ENCODE peak calls at places on chromosomes 11 and 22, in four cellular contexts. One of them, this sample, is unnamed.
A peak's percentile ranks its signal among the peaks of the same experiment; 100 is the strongest.

GRCh38 chr11:78657968-78658839 is 83.5 kb upstream of the NARS2 start:
- DNase-seq in neural progenitor cell: no peak
- DNase-seq in AG09319: no peak
- DNase-seq in H9: no peak
- DNase-seq in this sample: no peak

GRCh38 chr11:68390315-68390714 is 70.2 kb upstream of the PPP6R3 start:
- DNase-seq in neural progenitor cell: no peak
- DNase-seq in AG09319: no peak
- DNase-seq in H9: no peak
- DNase-seq in this sample: no peak

GRCh38 chr22:17954860-17955587 is 69.3 kb downstream of the MICAL3 start:
- DNase-seq in neural progenitor cell: no peak
- DNase-seq in AG09319: no peak
- DNase-seq in H9: no peak
- DNase-seq in this sample: no peak

GRCh38 chr11:82883853-82884252 is 16.4 kb downstream of the PRCP start:
- DNase-seq in neural progenitor cell: no peak
- DNase-seq in AG09319: no peak
- DNase-seq in H9: no peak
- DNase-seq in this sample: no peak

GRCh38 chr22:50009765-50010675 is 2.5 kb downstream of the IL17REL start:
- DNase-seq in neural progenitor cell: no peak
- DNase-seq in AG09319: no peak
- DNase-seq in H9: peak; percentile 26
- DNase-seq in this sample: no peak

GRCh38 chr11:112593440-112593839 is 332.8 kb upstream of the PLET1 start:
- DNase-seq in neural progenitor cell: no peak
- DNase-seq in AG09319: no peak
- DNase-seq in H9: no peak
- DNase-seq in this sample: no peak

GRCh38 chr11:91921974-91922373 is 302.6 kb upstream of the FAT3 start:
- DNase-seq in neural progenitor cell: no peak
- DNase-seq in AG09319: no peak
- DNase-seq in H9: no peak
- DNase-seq in this sample: no peak

GRCh38 chr11:107719557-107720304 is 7.9 kb upstream of the SLN start:
- DNase-seq in neural progenitor cell: no peak
- DNase-seq in AG09319: no peak
- DNase-seq in H9: no peak
- DNase-seq in this sample: no peak

GRCh38 chr11:86062719-86063118 is 6.2 kb downstream of the PICALM start:
- DNase-seq in neural progenitor cell: no peak
- DNase-seq in AG09319: no peak
- DNase-seq in H9: no peak
- DNase-seq in this sample: no peak

GRCh38 chr11:86574493-86575207 is 97.8 kb downstream of the ME3 start:
- DNase-seq in neural progenitor cell: no peak
- DNase-seq in AG09319: no peak
- DNase-seq in H9: no peak
- DNase-seq in this sample: no peak

GRCh38 chr11:15651782-15652181 is 537.1 kb downstream of the INSC start:
- DNase-seq in neural progenitor cell: peak; percentile 28
- DNase-seq in AG09319: no peak
- DNase-seq in H9: no peak
- DNase-seq in this sample: no peak

GRCh38 chr11:45751430-45751829 is 53.5 kb upstream of the SLC35C1 start:
- DNase-seq in neural progenitor cell: peak; percentile 91
- DNase-seq in AG09319: no peak
- DNase-seq in H9: peak; percentile 55
- DNase-seq in this sample: no peak

GRCh38 chr11:109426442-109426841 is 4.5 kb downstream of the C11orf87 start:
- DNase-seq in neural progenitor cell: peak; percentile 23
- DNase-seq in AG09319: no peak
- DNase-seq in H9: no peak
- DNase-seq in this sample: no peak

GRCh38 chr22:49664371-49664881 is 163.2 kb downstream of the BRD1 start:
- DNase-seq in neural progenitor cell: peak; percentile 52
- DNase-seq in AG09319: no peak
- DNase-seq in H9: peak; percentile 21
- DNase-seq in this sample: no peak

GRCh38 chr11:75490221-75491181 is 35.2 kb downstream of the GDPD5 start:
- DNase-seq in neural progenitor cell: no peak
- DNase-seq in AG09319: no peak
- DNase-seq in H9: peak; percentile 73
- DNase-seq in this sample: no peak

GRCh38 chr11:12993626-12994025 is 15.5 kb upstream of the RASSF10 start:
- DNase-seq in neural progenitor cell: no peak
- DNase-seq in AG09319: no peak
- DNase-seq in H9: no peak
- DNase-seq in this sample: no peak

GRCh38 chr11:126317681-126318641 is 14.1 kb downstream of the DCPS start:
- DNase-seq in neural progenitor cell: no peak
- DNase-seq in AG09319: peak; percentile 68
- DNase-seq in H9: no peak
- DNase-seq in this sample: no peak

GRCh38 chr11:83007909-83008580 is 63.7 kb downstream of the RAB30 start:
- DNase-seq in neural progenitor cell: peak; percentile 84
- DNase-seq in AG09319: no peak
- DNase-seq in H9: no peak
- DNase-seq in this sample: no peak

GRCh38 chr11:47564933-47565339 is 463 bp upstream of the PTPMT1 start:
- DNase-seq in neural progenitor cell: no peak
- DNase-seq in AG09319: no peak
- DNase-seq in H9: no peak
- DNase-seq in this sample: no peak

GRCh38 chr11:33735426-33736147 is 636 bp downstream of the CD59 start:
- DNase-seq in neural progenitor cell: peak; percentile 59
- DNase-seq in AG09319: no peak
- DNase-seq in H9: no peak
- DNase-seq in this sample: no peak

GRCh38 chr22:38697055-38697980 is 3.4 kb downstream of the JOSD1 start:
- DNase-seq in neural progenitor cell: peak; percentile 9
- DNase-seq in AG09319: no peak
- DNase-seq in H9: no peak
- DNase-seq in this sample: no peak

GRCh38 chr22:49524362-49524761 is 303.3 kb downstream of the BRD1 start:
- DNase-seq in neural progenitor cell: no peak
- DNase-seq in AG09319: no peak
- DNase-seq in H9: no peak
- DNase-seq in this sample: no peak

GRCh38 chr11:101617735-101618332 is 34.0 kb upstream of the TRPC6 start:
- DNase-seq in neural progenitor cell: peak; percentile 43
- DNase-seq in AG09319: no peak
- DNase-seq in H9: peak; percentile 59
- DNase-seq in this sample: no peak

GRCh38 chr11:110878513-110878912 is 166.3 kb upstream of the ARHGAP20 start:
- DNase-seq in neural progenitor cell: no peak
- DNase-seq in AG09319: no peak
- DNase-seq in H9: no peak
- DNase-seq in this sample: no peak

GRCh38 chr11:103773059-103773458 is 263.4 kb upstream of the DDI1 start:
- DNase-seq in neural progenitor cell: no peak
- DNase-seq in AG09319: no peak
- DNase-seq in H9: no peak
- DNase-seq in this sample: no peak

GRCh38 chr22:39601180-39601535 is 30.6 kb downstream of the CACNA1I start:
- DNase-seq in neural progenitor cell: no peak
- DNase-seq in AG09319: no peak
- DNase-seq in H9: no peak
- DNase-seq in this sample: no peak

GRCh38 chr22:49961601-49962011 is 1.0 kb downstream of the PIM3 start:
- DNase-seq in neural progenitor cell: peak; percentile 72
- DNase-seq in AG09319: no peak
- DNase-seq in H9: peak; percentile 45
- DNase-seq in this sample: peak; percentile 44

GRCh38 chr11:113341388-113342165 is 27.2 kb downstream of the TTC12 start:
- DNase-seq in neural progenitor cell: no peak
- DNase-seq in AG09319: no peak
- DNase-seq in H9: no peak
- DNase-seq in this sample: no peak

GRCh38 chr11:65266210-65266609 is 4.4 kb downstream of the POLA2 start:
- DNase-seq in neural progenitor cell: no peak
- DNase-seq in AG09319: no peak
- DNase-seq in H9: no peak
- DNase-seq in this sample: no peak
- TF ChIP-seq CTCF in neural progenitor cell: no peak
- TF ChIP-seq CTCF in AG09319: no peak
- TF ChIP-seq CTCF in H9: no peak
- TF ChIP-seq CTCF in this sample: no peak

DNA sequence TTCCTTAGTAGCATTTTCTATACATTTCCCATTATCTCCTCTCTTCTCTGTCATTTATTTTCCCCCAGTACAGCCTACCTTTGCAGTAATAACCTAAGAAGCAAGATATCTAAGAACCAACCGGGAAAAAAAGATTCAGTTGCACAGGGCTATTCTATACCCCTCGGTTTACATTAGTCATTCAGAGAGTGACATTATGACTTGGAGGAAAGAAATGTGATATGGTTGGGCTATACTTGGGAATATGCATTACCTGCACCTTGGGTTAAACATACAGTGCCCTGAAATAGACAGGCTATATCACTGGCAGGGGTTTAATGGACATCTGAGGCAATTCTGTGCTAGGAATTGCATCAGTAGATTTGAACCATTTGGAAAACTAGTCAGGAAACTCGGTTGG is 973.0 kb downstream of the NTM start:
- DNase-seq in neural progenitor cell: no peak
- DNase-seq in AG09319: no peak
- DNase-seq in H9: no peak
- DNase-seq in this sample: no peak
- TF ChIP-seq CTCF in neural progenitor cell: no peak
- TF ChIP-seq CTCF in AG09319: no peak
- TF ChIP-seq CTCF in H9: no peak
- TF ChIP-seq CTCF in this sample: no peak

GRCh38 chr11:94767701-94768601 is at the start of gene AMOTL1:
- DNase-seq in neural progenitor cell: peak; percentile 94
- DNase-seq in AG09319: peak; percentile 58
- DNase-seq in H9: peak; percentile 92
- DNase-seq in this sample: peak; percentile 53
- TF ChIP-seq CTCF in neural progenitor cell: no peak
- TF ChIP-seq CTCF in AG09319: peak; percentile 8
- TF ChIP-seq CTCF in H9: peak; percentile 17
- TF ChIP-seq CTCF in this sample: no peak

DNA sequence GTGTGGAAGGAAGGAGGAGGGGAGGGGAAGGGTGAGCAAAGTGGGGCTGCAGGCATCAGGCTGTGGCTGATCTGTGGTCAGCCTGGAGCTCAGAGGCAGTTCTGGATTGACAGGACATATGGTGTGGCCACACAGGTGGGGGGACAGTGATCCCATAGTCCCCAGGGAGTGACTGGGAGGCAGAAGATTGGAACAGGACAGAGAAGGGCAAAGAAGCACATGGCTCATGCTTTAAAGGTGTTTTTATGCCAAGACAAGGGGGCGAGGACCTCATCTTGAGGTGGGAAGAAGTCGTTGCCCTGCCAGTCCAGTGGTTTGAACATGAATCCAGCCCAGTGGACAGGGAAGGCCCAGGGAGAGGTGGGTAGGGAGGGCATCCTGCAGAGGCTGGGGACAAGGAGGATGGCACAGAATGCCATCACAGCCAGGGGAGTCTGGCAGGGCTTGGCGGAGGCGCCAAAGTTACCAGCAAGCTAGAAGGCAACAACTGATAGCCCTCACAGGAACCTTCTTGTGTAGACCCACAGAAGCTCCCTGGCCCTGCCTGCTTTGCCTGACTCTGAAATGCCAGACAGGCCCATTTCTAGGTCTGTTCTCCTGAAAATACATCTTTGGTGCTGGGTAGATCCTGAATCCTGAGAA is 3.1 kb downstream of the BET1L start:
- DNase-seq in neural progenitor cell: no peak
- DNase-seq in AG09319: no peak
- DNase-seq in H9: no peak
- DNase-seq in this sample: no peak
- TF ChIP-seq CTCF in neural progenitor cell: no peak
- TF ChIP-seq CTCF in AG09319: no peak
- TF ChIP-seq CTCF in H9: no peak
- TF ChIP-seq CTCF in this sample: no peak